ENCODE peak calls at places on chromosomes 4 and X, in seven cellular contexts. A, Y, U, X, V, J and G are unnamed samples.

GRCh38 chr4:137707626-137708025 is 175.3 kb upstream of the PCDH18 start:
- DNase-seq in A (no peak), Y (no peak), U (no peak), X (peak; percentile 40), V (no peak), J (no peak), G (no peak)

GRCh38 chr4:99917575-99917974 is 23.3 kb upstream of the LAMTOR3 start:
- DNase-seq in A (no peak), Y (no peak), U (no peak), X (no peak), V (no peak), J (no peak), G (no peak)

GRCh38 chrX:21934414-21934813 is 6.1 kb upstream of the SMS start:
- DNase-seq in A (no peak), Y (no peak), U (no peak), X (no peak), V (no peak), J (no peak), G (no peak)

GRCh38 chr4:6732441-6733357 is 16.7 kb downstream of the BLOC1S4 start:
- DNase-seq in A (no peak), Y (peak; percentile 64), U (peak; percentile 89), X (peak; percentile 15), V (no peak), J (peak; percentile 86), G (peak; percentile 62)

GRCh38 chrX:40887476-40887875 is 152.1 kb upstream of the MED14 start:
- DNase-seq in A (no peak), Y (no peak), U (no peak), X (no peak), V (no peak), J (no peak), G (no peak)

GRCh38 chr4:7649741-7650531 is 215.2 kb upstream of the PSAPL1 start:
- DNase-seq in A (no peak), Y (no peak), U (peak; percentile 40), X (peak; percentile 21), V (peak; percentile 47), J (peak; percentile 70), G (no peak)

GRCh38 chrX:153970398-153971123 is 1.1 kb downstream of the HCFC1 start:
- DNase-seq in A (peak; percentile 63), Y (peak; percentile 70), U (peak; percentile 82), X (no peak), V (peak; percentile 41), J (no peak), G (peak; percentile 25)

GRCh38 chr4:40289366-40290188 is 45.6 kb upstream of the CHRNA9 start:
- DNase-seq in A (no peak), Y (no peak), U (no peak), X (no peak), V (no peak), J (no peak), G (no peak)

GRCh38 chr4:163693776-163694175 is 199.3 kb downstream of the TMA16 start:
- DNase-seq in A (no peak), Y (no peak), U (no peak), X (no peak), V (no peak), J (peak; percentile 34), G (no peak)

GRCh38 chrX:20418809-20419208 is 152.1 kb upstream of the RPS6KA3 start:
- DNase-seq in A (no peak), Y (no peak), U (no peak), X (no peak), V (no peak), J (no peak), G (no peak)

GRCh38 chr4:172692701-172693100 is 475.9 kb upstream of the GALNT7 start:
- DNase-seq in A (no peak), Y (no peak), U (no peak), X (no peak), V (no peak), J (no peak), G (no peak)

GRCh38 chrX:15790766-15791380 is 589 bp downstream of the ZRSR2 start:
- DNase-seq in A (no peak), Y (no peak), U (no peak), X (peak; percentile 40), V (no peak), J (no peak), G (no peak)

GRCh38 chrX:15789979-15790765 is at the start of gene ZRSR2:
- DNase-seq in A (peak; percentile 81), Y (peak; percentile 84), U (peak; percentile 86), X (peak; percentile 80), V (peak; percentile 94), J (no peak), G (peak; percentile 48)

GRCh38 chrX:15781964-15782711 is 8.1 kb upstream of the ZRSR2 start:
- DNase-seq in A (no peak), Y (no peak), U (no peak), X (no peak), V (peak; percentile 5), J (no peak), G (no peak)

GRCh38 chrX:15785176-15785735 is 5.0 kb upstream of the ZRSR2 start:
- DNase-seq in A (no peak), Y (no peak), U (no peak), X (peak; percentile 1), V (no peak), J (no peak), G (no peak)

GRCh38 chrX:15786930-15787329 is 3.4 kb upstream of the ZRSR2 start:
- DNase-seq in A (no peak), Y (no peak), U (no peak), X (no peak), V (no peak), J (no peak), G (no peak)
- H3K4me3 ChIP-seq in A (no peak overlapping the region), Y (no peak overlapping the region), U (no peak overlapping the region), X (no peak overlapping the region), V (no peak overlapping the region), J (no peak overlapping the region), G (no peak overlapping the region)

DNA sequence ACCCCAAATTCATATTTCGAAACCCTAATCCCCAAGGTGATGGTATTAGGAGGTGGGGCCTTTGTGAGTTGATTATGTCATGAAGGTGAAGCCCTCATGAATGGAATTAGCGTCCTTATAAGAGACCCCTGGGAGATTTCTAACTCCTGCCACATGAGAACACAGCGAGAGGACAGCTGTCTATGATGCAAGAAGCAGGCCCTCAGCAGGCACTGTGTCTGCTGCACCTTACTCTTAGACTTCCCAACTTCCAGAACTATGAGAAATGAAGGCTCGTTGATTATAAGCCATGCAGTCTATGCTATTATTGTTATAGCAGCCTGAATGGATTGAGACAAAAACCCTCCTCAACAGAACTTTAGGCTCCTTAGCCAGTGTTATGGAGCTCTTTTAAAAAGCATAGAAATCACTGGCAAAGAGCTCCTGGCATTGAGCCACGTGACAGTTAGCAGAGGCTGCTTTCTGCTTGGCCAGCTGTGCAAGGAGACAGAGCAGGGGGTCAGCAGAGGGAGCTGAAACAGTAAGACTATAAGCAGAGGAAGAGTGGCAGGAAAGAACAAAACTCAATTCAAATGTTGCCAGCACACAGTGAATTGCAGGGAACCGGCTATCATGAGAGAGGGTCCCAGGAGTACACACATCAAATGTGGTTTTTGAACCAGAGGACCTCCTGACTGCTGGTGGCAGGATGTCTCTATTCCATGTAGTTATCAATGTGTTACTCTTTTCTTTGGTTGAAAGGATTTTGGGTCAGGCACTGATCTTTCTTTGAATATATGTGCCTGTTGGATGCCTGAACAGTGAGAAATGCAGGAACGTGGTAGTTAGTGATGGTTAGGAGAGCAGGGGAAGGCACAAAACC is 219.3 kb upstream of the FAT1 start:
- DNase-seq in A (no peak), Y (peak; percentile 28), U (no peak), X (no peak), V (no peak), J (no peak), G (no peak)
- H3K4me3 ChIP-seq in A (no peak overlapping the region), Y (no peak overlapping the region), U (no peak overlapping the region), X (no peak overlapping the region), V (no peak overlapping the region), J (no peak overlapping the region), G (no peak overlapping the region)

GRCh38 chrX:148600581-148600980 is 100.2 kb downstream of the AFF2 start:
- DNase-seq in A (no peak), Y (no peak), U (no peak), X (no peak), V (no peak), J (no peak), G (no peak)
- H3K4me3 ChIP-seq in A (no peak overlapping the region), Y (no peak overlapping the region), U (no peak overlapping the region), X (no peak overlapping the region), V (no peak overlapping the region), J (no peak overlapping the region), G (no peak overlapping the region)

GRCh38 chr4:23884261-23884660 is 5.6 kb downstream of the PPARGC1A start:
- DNase-seq in A (no peak), Y (no peak), U (no peak), X (no peak), V (no peak), J (no peak), G (no peak)

GRCh38 chr4:23887989-23888388 is 1.9 kb downstream of the PPARGC1A start:
- DNase-seq in A (no peak), Y (no peak), U (peak; percentile 18), X (no peak), V (no peak), J (no peak), G (no peak)

GRCh38 chr4:23884731-23885130 is 5.1 kb downstream of the PPARGC1A start:
- DNase-seq in A (no peak), Y (no peak), U (no peak), X (no peak), V (no peak), J (no peak), G (no peak)

GRCh38 chr4:23887173-23887572 is 2.7 kb downstream of the PPARGC1A start:
- DNase-seq in A (no peak), Y (no peak), U (no peak), X (no peak), V (no peak), J (no peak), G (no peak)

DNA sequence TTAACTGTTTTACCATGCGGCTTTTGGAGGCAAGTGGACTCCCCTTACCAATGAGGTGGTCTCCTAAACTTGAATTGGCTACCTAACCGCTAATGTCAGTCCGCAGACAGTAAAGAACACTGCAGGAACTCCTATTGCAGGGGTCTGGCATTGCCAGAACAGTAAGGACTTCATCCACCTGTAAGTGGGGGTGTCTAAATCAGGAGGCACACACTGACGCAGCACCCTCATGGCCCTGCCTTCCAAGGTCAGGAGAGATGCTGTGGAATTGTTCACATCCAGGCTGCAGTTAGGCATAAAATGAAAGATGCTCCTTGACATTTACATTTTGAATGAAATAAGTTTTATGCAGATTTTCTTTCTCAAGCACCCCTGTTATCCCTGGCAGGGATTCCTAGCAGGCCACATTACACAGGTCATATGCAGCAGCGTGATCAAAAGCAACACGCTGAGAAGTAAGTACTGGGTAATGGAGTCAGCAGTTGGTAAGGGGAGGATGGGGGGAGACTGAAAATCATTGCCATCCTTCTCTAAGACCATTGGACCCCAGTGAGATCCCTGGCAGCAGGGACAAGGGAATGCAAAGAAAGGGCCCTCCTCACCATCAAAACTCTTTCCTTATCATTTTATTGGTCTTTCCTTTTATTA is 3.8 kb downstream of the PPARGC1A start:
- DNase-seq in A (no peak), Y (no peak), U (no peak), X (no peak), V (no peak), J (no peak), G (no peak)
- H3K4me3 ChIP-seq in A (no peak overlapping the region), Y (no peak overlapping the region), U (no peak overlapping the region), X (no peak overlapping the region), V (no peak overlapping the region), J (no peak overlapping the region), G (peak overlapping the region; percentile 86)

GRCh38 chrX:39144965-39145364 is 343.7 kb downstream of the MID1IP1 start:
- DNase-seq in A (no peak), Y (no peak), U (no peak), X (no peak), V (no peak), J (no peak), G (no peak)
- H3K4me3 ChIP-seq in A (no peak overlapping the region), Y (no peak overlapping the region), U (no peak overlapping the region), X (no peak overlapping the region), V (no peak overlapping the region), J (no peak overlapping the region), G (no peak overlapping the region)